ENCODE peak calls at places on chromosomes 13 and 19, in nine cellular contexts. G is Peyer's patch; H is naive thymus-derived CD4-positive, alpha-beta T cell; Q is neuronal stem cell; Y is fibroblast of lung; A is endodermal cell; P is heart right ventricle; S is adrenal gland; V is thoracic aorta. M is an unnamed sample. For H3K36me3, the result is how much of the 10 kb centered on the place peaks cover.

GRCh38 chr13:42548731-42549554 is 25.0 kb upstream of the TNFSF11 start:
- DNase-seq in Y (peak), Q (no peak), H (no peak), V (no peak), A (no peak), G (peak), S (peak), P (no peak), M (no peak)

GRCh38 chr19:3007975-3008374 is 21.1 kb downstream of the TLE2 start:
- DNase-seq in P (no peak), S (no peak), Q (no peak), H (no peak), V (no peak), Y (no peak), A (no peak), G (no peak), M (no peak)

GRCh38 chr19:1767464-1767933 is 14.2 kb downstream of the ONECUT3 start:
- DNase-seq in S (peak), P (peak), H (peak), G (peak), Q (peak), A (peak), V (no peak), Y (no peak), M (peak)

GRCh38 chr13:27018230-27018875 is 153.3 kb downstream of the USP12 start:
- DNase-seq in Y (no peak), S (no peak), Q (no peak), V (no peak), G (no peak), A (peak), P (no peak), H (no peak), M (no peak)

GRCh38 chr19:6730153-6730804 is 7.1 kb downstream of the GPR108 start:
- DNase-seq in Y (no peak), S (peak), Q (no peak), G (peak), A (peak), H (no peak), P (no peak), V (no peak), M (no peak)

GRCh38 chr13:22086593-22086992 is 415.7 kb downstream of the FGF9 start:
- DNase-seq in Y (no peak), Q (no peak), A (no peak), P (no peak), H (no peak), V (no peak), G (no peak), S (no peak), M (no peak)

GRCh38 chr13:105665284-105665683 is 870.2 kb downstream of the EFNB2 start:
- DNase-seq in H (no peak), V (no peak), A (no peak), Q (no peak), P (no peak), G (no peak), S (no peak), Y (peak), M (no peak)

GRCh38 chr13:48162182-48162581 is 67.3 kb upstream of the MED4 start:
- DNase-seq in G (no peak), A (no peak), S (no peak), H (no peak), Y (no peak), V (no peak), Q (no peak), P (no peak), M (no peak)

GRCh38 chr13:32165791-32166190 is 134.2 kb downstream of the FRY start:
- DNase-seq in S (no peak), G (no peak), Y (no peak), H (no peak), V (no peak), Q (no peak), A (no peak), P (peak), M (no peak)

GRCh38 chr13:51826606-51827005 is 18.4 kb downstream of the TMEM272 start:
- DNase-seq in Y (no peak), S (peak), Q (no peak), G (no peak), P (peak), V (no peak), H (no peak), A (no peak), M (no peak)

GRCh38 chr13:49935171-49936084 is 712 bp downstream of the SPRYD7 start:
- DNase-seq in P (no peak), A (peak), V (no peak), Y (peak), H (peak), S (peak), G (peak), Q (peak), M (no peak)

GRCh38 chr13:110442946-110443632 is 118.4 kb downstream of the RAB20 start:
- DNase-seq in P (no peak), V (no peak), H (no peak), G (no peak), Q (no peak), Y (peak), S (peak), A (no peak), M (no peak)

GRCh38 chr19:12778020-12778904 is 2.9 kb upstream of the HOOK2 start:
- DNase-seq in Q (no peak), S (peak), Y (peak), H (peak), A (peak), P (peak), G (peak), V (no peak), M (peak)

GRCh38 chr13:111460548-111461444 is 140.4 kb downstream of the TEX29 start:
- DNase-seq in Y (peak), P (no peak), V (no peak), G (no peak), Q (no peak), A (peak), H (no peak), S (peak), M (peak)

GRCh38 chr13:73306688-73307087 is 247.9 kb downstream of the KLF5 start:
- DNase-seq in V (no peak), A (no peak), Y (no peak), Q (no peak), P (no peak), G (no peak), S (no peak), H (no peak), M (no peak)

GRCh38 chr13:110593430-110594130 is 21.8 kb upstream of the NAXD start:
- DNase-seq in Y (peak), H (peak), Q (no peak), S (peak), P (no peak), G (peak), A (peak), V (no peak), M (peak)

GRCh38 chr13:110433014-110433413 is 125.9 kb downstream of the COL4A2 start:
- DNase-seq in P (peak), G (no peak), V (peak), A (no peak), S (no peak), Y (no peak), H (no peak), Q (no peak), M (no peak)

GRCh38 chr13:113207890-113208423 is 512 bp downstream of the PCID2 start:
- DNase-seq in P (peak), H (no peak), Y (peak), S (peak), V (no peak), A (peak), Q (peak), G (no peak), M (peak)

GRCh38 chr13:53174550-53174949 is 145.9 kb downstream of the OLFM4 start:
- DNase-seq in Q (no peak), S (no peak), A (no peak), Y (no peak), H (no peak), P (no peak), G (no peak), V (no peak), M (no peak)

GRCh38 chr13:30829145-30829544 is 76.9 kb upstream of the MEDAG start:
- DNase-seq in V (no peak), H (no peak), Y (peak), A (no peak), Q (no peak), P (no peak), S (no peak), G (no peak), M (peak)

GRCh38 chr13:48436661-48437242 is 23.8 kb upstream of the LPAR6 start:
- DNase-seq in Q (no peak), H (no peak), P (no peak), G (no peak), A (no peak), V (no peak), Y (no peak), S (no peak), M (peak)

GRCh38 chr19:44003461-44004134 is 841 bp downstream of the ZNF230 start:
- DNase-seq in Y (peak), V (no peak), A (peak), P (no peak), H (no peak), S (peak), G (no peak), Q (no peak), M (peak)

DNA sequence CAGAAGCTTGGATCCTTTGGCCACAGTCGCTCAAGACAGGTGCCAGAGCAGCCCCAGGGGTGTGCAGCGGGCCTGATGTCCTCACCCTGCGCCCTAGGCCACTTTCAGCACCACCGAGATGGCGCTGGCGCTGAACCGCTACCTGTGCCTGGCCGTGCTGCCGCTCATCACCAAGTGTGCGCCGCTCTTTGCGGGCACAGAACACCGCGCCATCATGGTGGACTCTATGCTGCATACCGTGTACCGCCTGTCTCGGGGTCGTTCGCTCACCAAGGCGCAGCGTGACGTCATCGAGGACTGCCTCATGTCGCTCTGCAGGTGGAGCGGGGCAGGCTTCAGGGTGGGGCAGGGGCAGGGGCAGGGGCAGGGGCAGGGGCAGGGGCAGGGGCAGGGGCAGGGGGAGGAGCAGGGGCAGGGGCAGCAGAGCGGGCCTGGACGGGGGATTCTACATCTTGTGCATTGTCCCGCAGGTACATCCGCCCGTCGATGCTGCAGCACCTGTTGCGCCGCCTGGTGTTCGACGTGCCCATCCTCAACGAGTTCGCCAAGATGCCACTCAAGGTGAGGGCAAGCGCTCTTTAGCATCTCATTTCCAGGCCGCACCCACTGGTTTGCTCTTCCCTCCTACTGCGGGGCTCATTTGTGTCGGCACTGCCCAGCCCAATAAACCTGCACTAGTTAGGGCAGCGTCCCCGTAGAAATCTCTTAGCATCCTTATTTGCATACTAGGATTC is 69.1 kb downstream of the RYR1 start:
- DNase-seq in P (no peak), V (no peak), G (no peak), A (no peak), S (no peak), Q (no peak), H (no peak), Y (no peak), M (no peak)
- H3K36me3 ChIP-seq in P (under half), V (under half), G (under half), A (under half), S (under half), Q (under half), H (under half), Y (under half), M (under half)

DNA sequence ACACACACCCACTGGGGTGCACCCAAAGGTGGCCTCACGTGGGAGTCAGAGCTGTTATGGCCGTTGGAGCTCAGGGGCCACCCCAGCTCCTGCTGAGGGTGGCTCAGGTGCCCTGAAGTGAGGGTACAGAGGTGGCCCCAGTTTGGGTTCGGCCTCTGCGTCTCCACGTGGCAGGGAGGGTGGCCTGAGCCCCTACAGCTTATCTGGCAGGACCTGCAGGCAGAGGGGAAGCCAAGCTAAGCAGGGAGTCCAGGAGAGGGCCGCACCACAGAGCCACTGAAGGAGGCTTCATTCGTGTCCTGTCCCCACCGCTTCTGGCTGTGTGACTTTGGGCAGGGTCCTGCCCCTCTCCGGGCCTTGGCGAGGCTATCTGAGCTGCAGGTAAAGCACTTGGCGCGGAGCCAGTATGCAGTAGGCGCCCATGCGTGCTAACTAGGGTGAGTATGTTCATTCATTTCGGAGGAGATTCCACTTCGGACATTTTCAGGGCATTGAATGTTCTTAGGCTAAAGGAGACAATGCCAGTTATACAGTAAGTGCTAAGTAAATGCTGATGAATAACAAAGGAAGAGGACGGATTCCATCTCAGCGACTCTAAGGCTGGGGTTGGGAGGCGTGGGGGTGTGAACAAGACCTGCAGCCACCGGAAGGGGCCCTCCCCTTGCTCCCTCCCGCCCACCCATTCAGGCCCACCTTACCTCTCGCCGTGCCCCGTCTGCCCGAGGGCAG is 4.9 kb downstream of the REX1BD start:
- DNase-seq in A (peak), S (no peak), V (no peak), G (no peak), H (no peak), Y (no peak), Q (no peak), P (no peak), M (no peak)
- H3K4me3 ChIP-seq in A (peak), S (no peak), V (peak), G (peak), H (no peak), Y (no peak), Q (no peak), P (peak), M (peak)

GRCh38 chr19:53357821-53358581 is 7.5 kb upstream of the ZNF525 start:
- DNase-seq in Q (no peak), P (peak), Y (no peak), H (no peak), G (no peak), A (no peak), S (no peak), V (no peak), M (no peak)

DNA sequence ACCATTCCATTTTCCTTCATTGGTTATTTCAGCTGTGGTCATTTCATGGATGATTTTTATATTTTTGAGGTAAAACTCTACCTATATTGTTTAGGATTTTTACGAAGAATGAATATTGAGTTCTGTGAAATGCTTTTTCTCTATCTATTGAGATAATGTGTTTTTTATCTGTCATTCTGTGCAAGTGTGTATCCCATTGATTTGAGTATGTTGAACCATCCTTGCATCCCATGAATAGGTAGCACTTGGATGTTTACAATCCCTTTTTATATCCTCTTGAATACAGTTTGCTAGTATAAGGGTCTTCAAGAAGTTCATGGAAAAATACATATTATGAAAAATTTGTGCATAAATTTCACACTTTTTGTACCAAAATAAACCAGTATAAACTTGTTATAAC is 9.8 kb upstream of the ZNF525 start:
- DNase-seq in Y (no peak), G (no peak), A (no peak), H (no peak), Q (no peak), S (no peak), V (no peak), P (no peak), M (no peak)
- H3K36me3 ChIP-seq in Y (under half), G (under half), A (under half), H (under half), Q (under half), S (under half), V (under half), P (under half), M (under half)

GRCh38 chr19:45075215-45076028 is 856 bp downstream of the ZNF296 start:
- DNase-seq in V (no peak), Y (peak), H (no peak), G (peak), S (peak), Q (no peak), P (peak), A (peak), M (peak)
- H3K4me3 ChIP-seq in V (peak), Y (peak), H (peak), G (peak), S (no peak), Q (no peak), P (peak), A (peak), M (peak)

GRCh38 chr13:101811440-101811839 is 359.0 kb downstream of the ITGBL1 start:
- DNase-seq in P (no peak), S (no peak), H (no peak), G (no peak), Y (no peak), A (no peak), Q (no peak), V (no peak), M (no peak)

DNA sequence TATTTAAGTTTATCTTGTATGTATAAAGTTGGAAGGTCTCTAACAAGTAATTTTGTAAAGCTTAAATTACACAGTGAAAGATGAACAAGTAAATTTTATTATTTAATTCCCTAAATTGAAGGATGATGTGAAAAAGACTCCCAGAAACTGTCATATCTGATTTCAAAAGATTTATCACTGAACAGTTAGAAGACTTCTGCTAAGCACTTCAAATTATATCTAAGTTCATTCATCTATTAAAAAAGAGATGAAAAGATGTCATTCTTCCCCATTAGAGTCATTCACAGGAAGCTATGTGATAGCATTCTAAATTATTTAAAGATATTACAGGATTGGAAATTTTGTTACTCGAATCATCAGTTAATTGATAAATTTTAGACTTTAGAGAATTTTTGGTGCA is 359.4 kb downstream of the ITGBL1 start:
- DNase-seq in V (no peak), Q (no peak), G (no peak), Y (no peak), A (no peak), S (no peak), H (no peak), P (no peak), M (no peak)
- H3K36me3 ChIP-seq in V (under half), Q (under half), G (under half), Y (under half), A (under half), S (under half), H (under half), P (under half), M (under half)

GRCh38 chr19:35613574-35613973 is 1.0 kb downstream of the HAUS5 start:
- DNase-seq in P (no peak), V (no peak), H (no peak), Y (no peak), Q (no peak), G (no peak), S (no peak), A (no peak), M (no peak)
- H3K4me3 ChIP-seq in P (no peak), V (no peak), H (no peak), Y (no peak), Q (peak), G (no peak), S (no peak), A (peak), M (no peak)

GRCh38 chr13:41079725-41080124 is 18.4 kb downstream of the WBP4 start:
- DNase-seq in S (no peak), Y (no peak), A (no peak), V (no peak), G (no peak), Q (no peak), H (no peak), P (no peak), M (no peak)
- H3K36me3 ChIP-seq in S (under half), Y (under half), A (half or more), V (under half), G (under half), Q (under half), H (under half), P (half or more), M (under half)

M was measured in cardiac muscle cell.